ENCODE peak calls at places on chromosomes 11 and 22, in six cellular contexts. P is hepatocyte, U is PC-9, C is fibroblast of lung, Y is endothelial cell of umbilical vein, X is neural progenitor cell. S is an unnamed sample.

GRCh38 chr11:115911656-115912055 is 407.4 kb upstream of the CADM1 start:
- DNase-seq in P (no peak), U (no peak), C (peak; percentile 8), Y (no peak), X (peak; percentile 81), S (peak; percentile 36)

GRCh38 chr11:104661481-104661880 is 236.8 kb downstream of the CASP12 start:
- DNase-seq in P (no peak), U (no peak), C (no peak), Y (no peak), X (no peak), S (no peak)

GRCh38 chr11:120182790-120183491 is 27.9 kb upstream of the OAF start:
- DNase-seq in P (peak; percentile 64), U (no peak), C (no peak), Y (no peak), X (no peak), S (no peak)

GRCh38 chr11:66868726-66869291 is 11.9 kb downstream of the LRFN4 start:
- DNase-seq in P (peak; percentile 76), U (peak; percentile 74), C (peak; percentile 15), Y (no peak), X (peak; percentile 86), S (peak; percentile 63)

GRCh38 chr22:20604776-20605221 is 97.4 kb downstream of the MED15 start:
- DNase-seq in P (no peak), U (no peak), C (no peak), Y (no peak), X (no peak), S (no peak)

GRCh38 chr22:25081409-25081824 is 118.2 kb upstream of the CRYBB3 start:
- DNase-seq in P (peak; percentile 64), U (no peak), C (no peak), Y (peak; percentile 59), X (peak; percentile 58), S (peak; percentile 47)

GRCh38 chr11:12200359-12201015 is 90.1 kb downstream of the MICAL2 start:
- DNase-seq in P (peak; percentile 50), U (no peak), C (peak; percentile 88), Y (peak; percentile 93), X (no peak), S (no peak)

GRCh38 chr11:45042560-45042959 is 91.9 kb upstream of the TP53I11 start:
- DNase-seq in P (no peak), U (no peak), C (no peak), Y (no peak), X (no peak), S (no peak)

GRCh38 chr11:131609317-131609716 is 238.9 kb downstream of the NTM start:
- DNase-seq in P (peak; percentile 19), U (peak; percentile 11), C (peak; percentile 100), Y (no peak), X (no peak), S (peak; percentile 40)

GRCh38 chr11:2143652-2144548 is 4.7 kb upstream of the IGF2 start:
- DNase-seq in P (peak; percentile 60), U (no peak), C (no peak), Y (no peak), X (peak; percentile 69), S (no peak)
- TF ChIP-seq EZH2 in P (no peak), U (no peak), C (no peak), Y (peak; percentile 68), X (peak; percentile 100), S (peak; percentile 91)

DNA sequence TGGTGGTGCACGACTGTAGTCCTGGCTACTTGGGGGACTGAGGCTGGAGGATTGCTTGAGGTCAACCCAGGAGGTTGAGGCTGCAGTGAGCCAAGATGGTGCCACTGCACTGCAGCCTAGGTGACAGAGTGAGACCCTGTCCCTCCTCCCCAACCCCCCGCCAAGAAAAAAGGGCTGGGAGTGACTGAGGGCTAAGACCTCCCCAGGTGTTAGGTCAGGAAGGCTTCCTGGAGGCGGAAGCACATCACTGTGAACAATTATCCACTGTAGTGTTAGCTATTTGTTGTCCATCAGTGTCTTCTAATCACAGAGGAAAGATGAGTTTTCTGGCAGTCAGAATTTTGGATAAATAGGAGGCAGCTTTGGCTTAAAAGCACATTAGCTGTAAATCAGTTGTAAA is 8.8 kb downstream of the YDJC start:
- DNase-seq in P (no peak), U (no peak), C (no peak), Y (no peak), X (no peak), S (no peak)
- H3K4me1 ChIP-seq in P (no peaks in the 10 kb centered on the region), U (no peaks in the 10 kb centered on the region), C (peaks cover 7% of the 10 kb centered on the region), Y (no peaks in the 10 kb centered on the region), X (peaks cover 3% of the 10 kb centered on the region), S (peaks cover 7% of the 10 kb centered on the region)

GRCh38 chr22:30637701-30638114 is 2.1 kb downstream of the SLC35E4 start:
- DNase-seq in P (no peak), U (peak; percentile 20), C (peak; percentile 7), Y (peak; percentile 11), X (no peak), S (no peak)

GRCh38 chr22:30636226-30637077 is 871 bp downstream of the SLC35E4 start:
- DNase-seq in P (no peak), U (peak; percentile 50), C (peak; percentile 17), Y (peak; percentile 31), X (peak; percentile 14), S (no peak)

GRCh38 chr22:30640361-30640760 is 4.8 kb downstream of the SLC35E4 start:
- DNase-seq in P (no peak), U (no peak), C (no peak), Y (no peak), X (no peak), S (no peak)

GRCh38 chr22:30634477-30635233 is 926 bp upstream of the SLC35E4 start:
- DNase-seq in P (peak; percentile 93), U (peak; percentile 89), C (peak; percentile 80), Y (peak; percentile 91), X (peak; percentile 91), S (peak; percentile 89)

DNA sequence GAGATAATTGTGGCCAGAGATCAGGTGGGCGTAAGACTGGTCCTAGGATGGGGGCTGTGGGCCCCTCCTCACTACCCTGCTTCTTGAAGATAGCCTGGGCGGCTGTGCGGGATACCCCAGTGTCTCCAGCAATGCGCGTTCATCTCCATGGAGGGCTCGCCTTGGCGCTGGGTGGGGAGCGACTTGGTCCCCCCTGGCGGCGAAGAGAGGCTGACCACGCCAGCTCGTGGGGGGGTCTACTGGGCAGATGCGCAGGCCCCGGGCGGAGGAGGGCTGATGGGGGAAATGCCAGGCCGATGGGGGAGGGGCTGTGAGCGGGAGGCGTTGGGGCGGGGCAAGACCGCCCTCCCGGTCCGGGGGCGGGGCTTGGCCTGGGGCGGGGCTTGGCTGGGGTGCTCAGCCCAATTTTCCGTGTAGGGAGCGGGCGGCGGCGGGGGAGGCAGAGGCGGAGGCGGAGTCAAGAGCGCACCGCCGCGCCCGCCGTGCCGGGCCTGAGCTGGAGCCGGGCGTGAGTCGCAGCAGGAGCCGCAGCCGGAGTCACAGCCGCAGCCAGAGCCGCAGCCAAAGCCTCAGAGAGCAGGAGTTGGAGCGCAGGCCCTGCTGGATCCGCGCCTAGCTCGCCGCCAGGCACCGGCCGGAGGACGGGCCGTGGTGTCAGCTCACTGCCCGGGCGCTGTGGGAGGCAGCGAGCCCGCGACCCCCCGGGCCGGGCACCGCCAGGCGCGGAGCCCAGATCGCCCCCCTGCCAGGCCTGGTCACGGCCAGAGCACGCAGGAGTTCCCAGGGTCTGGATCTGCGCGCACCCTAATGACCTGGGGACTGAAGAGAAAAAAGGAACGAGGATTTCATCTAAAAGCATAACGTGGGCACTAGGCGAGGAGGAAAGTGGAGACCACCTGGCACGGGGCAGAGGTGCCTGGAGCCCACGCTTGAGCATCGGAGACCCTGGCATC is at the start of gene SLC35E4:
- DNase-seq in P (peak; percentile 93), U (peak; percentile 60), C (peak; percentile 87), Y (peak; percentile 88), X (peak; percentile 94), S (peak; percentile 92)
- TF ChIP-seq CTCF in P (peak; percentile 24), U (no peak), C (no peak), Y (peak; percentile 61), X (peak; percentile 42), S (peak; percentile 36)

GRCh38 chr22:41909290-41910049 is 5.4 kb downstream of the SHISA8 start:
- DNase-seq in P (no peak), U (no peak), C (no peak), Y (no peak), X (peak; percentile 58), S (no peak)

GRCh38 chr22:41912338-41913039 is 2.4 kb downstream of the SHISA8 start:
- DNase-seq in P (no peak), U (no peak), C (no peak), Y (no peak), X (no peak), S (no peak)

GRCh38 chr22:41910050-41910598 is 4.8 kb downstream of the SHISA8 start:
- DNase-seq in P (no peak), U (no peak), C (no peak), Y (no peak), X (peak; percentile 75), S (no peak)

GRCh38 chr22:41910599-41911291 is 4.1 kb downstream of the SHISA8 start:
- DNase-seq in P (peak; percentile 38), U (no peak), C (peak; percentile 10), Y (no peak), X (peak; percentile 39), S (no peak)

GRCh38 chr22:41911292-41911611 is 3.6 kb downstream of the SHISA8 start:
- DNase-seq in P (no peak), U (no peak), C (no peak), Y (no peak), X (peak; percentile 1), S (no peak)
- TF ChIP-seq EZH2 in P (no peak), U (no peak), C (peak; percentile 73), Y (no peak), X (no peak), S (no peak)

GRCh38 chr11:94655951-94656350 is 88.8 kb downstream of the PIWIL4 start:
- DNase-seq in P (no peak), U (no peak), C (no peak), Y (no peak), X (no peak), S (no peak)
- H3K4me1 ChIP-seq in P (no peaks in the 10 kb centered on the region), U (no peaks in the 10 kb centered on the region), C (peaks cover 2% of the 10 kb centered on the region), Y (no peaks in the 10 kb centered on the region), X (peaks cover 14% of the 10 kb centered on the region), S (no peaks in the 10 kb centered on the region)

GRCh38 chr11:558503-558902 is 2.0 kb downstream of the LMNTD2 start:
- DNase-seq in P (no peak), U (no peak), C (no peak), Y (no peak), X (no peak), S (no peak)

GRCh38 chr11:557328-558132 is 3.0 kb downstream of the LMNTD2 start:
- DNase-seq in P (no peak), U (no peak), C (no peak), Y (no peak), X (no peak), S (no peak)

GRCh38 chr11:559712-560304 is 730 bp downstream of the LMNTD2 start:
- DNase-seq in P (no peak), U (no peak), C (no peak), Y (no peak), X (no peak), S (no peak)

GRCh38 chr11:560305-561147 is at the start of the genes LMNTD2 and RASSF7:
- DNase-seq in P (peak; percentile 98), U (peak; percentile 61), C (peak; percentile 69), Y (peak; percentile 80), X (peak; percentile 98), S (peak; percentile 90)

GRCh38 chr11:559020-559620 is 1.4 kb downstream of the LMNTD2 start:
- DNase-seq in P (no peak), U (no peak), C (no peak), Y (no peak), X (no peak), S (no peak)
- TF ChIP-seq CTCF in P (no peak), U (no peak), C (no peak), Y (no peak), X (no peak), S (no peak)

S was measured in A673.